ENCODE peak calls at places on chromosomes 5 and 9, in ten cellular contexts. L is kidney; O is brain microvascular endothelial cell; G is WERI-Rb-1; F is tibial artery; V is upper lobe of right lung; A is CD8-positive, alpha-beta T cell; K is OCI-LY7; U is K562; Y is testis. Z is an unnamed sample.

GRCh38 chr5:147517383-147517782 is 7.5 kb upstream of the DPYSL3 start:
- DNase-seq in L (no peak), O (no peak), G (no peak), F (no peak), V (no peak), A (no peak), K (no peak), U (no peak), Y (no peak), Z (no peak)

GRCh38 chr9:134284273-134284672 is 42.0 kb upstream of the RXRA start:
- DNase-seq in L (no peak), O (no peak), G (no peak), F (no peak), V (no peak), A (no peak), K (no peak), U (no peak), Y (no peak), Z (peak; percentile 72)

GRCh38 chr5:32450952-32451351 is 6.4 kb upstream of the ZFR start:
- DNase-seq in L (no peak), O (no peak), G (no peak), F (no peak), V (no peak), A (no peak), K (no peak), U (peak; percentile 49), Y (no peak), Z (no peak)

GRCh38 chr9:123216387-123216786 is 52.0 kb downstream of the STRBP start:
- DNase-seq in L (no peak), O (peak; percentile 32), G (no peak), F (no peak), V (no peak), A (no peak), K (no peak), U (no peak), Y (no peak), Z (no peak)

GRCh38 chr9:121322037-121322736 is 47.9 kb downstream of the STOM start:
- DNase-seq in L (no peak), O (peak; percentile 76), G (no peak), F (no peak), V (no peak), A (no peak), K (no peak), U (no peak), Y (no peak), Z (no peak)

GRCh38 chr5:109885205-109885604 is 195.5 kb downstream of the MAN2A1 start:
- DNase-seq in L (no peak), O (no peak), G (no peak), F (no peak), V (peak; percentile 60), A (no peak), K (no peak), U (no peak), Y (no peak), Z (no peak)

GRCh38 chr9:69898714-69899209 is 78.1 kb downstream of the CFAP95 start:
- DNase-seq in L (no peak), O (peak; percentile 74), G (no peak), F (no peak), V (no peak), A (no peak), K (no peak), U (no peak), Y (no peak), Z (no peak)

GRCh38 chr9:137422668-137423000 is 328 bp downstream of the EXD3 start:
- DNase-seq in L (peak; percentile 80), O (no peak), G (no peak), F (no peak), V (no peak), A (no peak), K (peak; percentile 48), U (peak; percentile 77), Y (no peak), Z (peak; percentile 31)

GRCh38 chr9:95268681-95269080 is 48.8 kb downstream of the FANCC start:
- DNase-seq in L (no peak), O (peak; percentile 22), G (peak; percentile 65), F (no peak), V (no peak), A (no peak), K (peak; percentile 24), U (peak; percentile 20), Y (peak; percentile 32), Z (no peak)

GRCh38 chr5:80191991-80192398 is 63.9 kb downstream of the SERINC5 start:
- DNase-seq in L (peak; percentile 82), O (no peak), G (no peak), F (no peak), V (no peak), A (no peak), K (peak; percentile 54), U (peak; percentile 52), Y (peak; percentile 54), Z (peak; percentile 73)

GRCh38 chr9:96523429-96523828 is 73.5 kb downstream of the HABP4 start:
- DNase-seq in L (no peak), O (peak; percentile 89), G (no peak), F (peak; percentile 78), V (no peak), A (no peak), K (no peak), U (no peak), Y (peak; percentile 68), Z (peak; percentile 44)

GRCh38 chr5:123111502-123111901 is 22.5 kb downstream of the PRDM6 start:
- DNase-seq in L (no peak), O (no peak), G (no peak), F (no peak), V (no peak), A (no peak), K (no peak), U (no peak), Y (no peak), Z (no peak)

GRCh38 chr9:88065609-88066008 is 72.7 kb downstream of the SPATA31C2 start:
- DNase-seq in L (no peak), O (no peak), G (no peak), F (no peak), V (no peak), A (no peak), K (no peak), U (no peak), Y (no peak), Z (no peak)

GRCh38 chr5:103346162-103346748 is 87.7 kb downstream of the MACIR start:
- DNase-seq in L (no peak), O (no peak), G (no peak), F (no peak), V (no peak), A (no peak), K (no peak), U (no peak), Y (no peak), Z (no peak)

GRCh38 chr9:84670801-84671153 is 1.2 kb downstream of the NTRK2 start:
- DNase-seq in L (no peak), O (no peak), G (no peak), F (no peak), V (no peak), A (no peak), K (no peak), U (no peak), Y (no peak), Z (no peak)
- H3K4me3 ChIP-seq in L (peak overlapping the region; percentile 78), O (no peak overlapping the region), G (no peak overlapping the region), F (peak overlapping the region; percentile 91), V (peak overlapping the region; percentile 44), A (no peak overlapping the region), K (no peak overlapping the region), U (no peak overlapping the region), Y (peak overlapping the region; percentile 57), Z (peak overlapping the region; percentile 69)

DNA sequence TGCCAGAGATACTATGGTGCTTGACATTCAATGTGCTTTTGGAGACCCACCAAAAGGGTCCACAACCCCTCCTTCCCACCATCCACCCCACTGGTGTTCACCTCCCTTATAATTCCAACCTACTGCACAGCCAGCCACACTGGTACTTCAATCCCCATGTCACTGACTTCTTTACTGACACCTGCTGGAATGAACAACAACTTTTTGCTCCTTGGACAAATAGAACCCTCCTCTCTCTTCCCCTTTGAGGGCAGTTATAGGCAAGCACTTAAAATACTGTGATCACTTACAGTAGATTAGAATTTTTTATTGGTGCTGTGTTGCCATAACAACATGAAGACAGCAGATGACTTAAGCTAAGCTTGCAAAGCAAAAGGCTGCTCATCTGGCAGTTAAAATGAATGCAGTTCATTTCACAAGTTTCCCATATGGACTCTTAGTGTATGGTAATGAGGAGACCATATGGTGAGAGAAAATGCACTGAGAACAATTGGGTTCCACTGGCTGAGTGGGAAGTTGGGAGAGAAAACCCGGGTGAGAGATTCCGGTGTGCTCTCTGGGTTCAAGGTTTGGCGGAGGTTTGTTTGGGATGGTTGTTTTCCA is 374.4 kb downstream of the EBF1 start:
- DNase-seq in L (no peak), O (no peak), G (no peak), F (no peak), V (no peak), A (no peak), K (peak; percentile 30), U (no peak), Y (no peak), Z (no peak)
- TF ChIP-seq CTCF in L (no peak), O (peak; percentile 18), G (peak; percentile 16), F (no peak), V (no peak), A (no peak), K (peak; percentile 46), U (peak; percentile 7), Y (no peak), Z (no peak)

DNA sequence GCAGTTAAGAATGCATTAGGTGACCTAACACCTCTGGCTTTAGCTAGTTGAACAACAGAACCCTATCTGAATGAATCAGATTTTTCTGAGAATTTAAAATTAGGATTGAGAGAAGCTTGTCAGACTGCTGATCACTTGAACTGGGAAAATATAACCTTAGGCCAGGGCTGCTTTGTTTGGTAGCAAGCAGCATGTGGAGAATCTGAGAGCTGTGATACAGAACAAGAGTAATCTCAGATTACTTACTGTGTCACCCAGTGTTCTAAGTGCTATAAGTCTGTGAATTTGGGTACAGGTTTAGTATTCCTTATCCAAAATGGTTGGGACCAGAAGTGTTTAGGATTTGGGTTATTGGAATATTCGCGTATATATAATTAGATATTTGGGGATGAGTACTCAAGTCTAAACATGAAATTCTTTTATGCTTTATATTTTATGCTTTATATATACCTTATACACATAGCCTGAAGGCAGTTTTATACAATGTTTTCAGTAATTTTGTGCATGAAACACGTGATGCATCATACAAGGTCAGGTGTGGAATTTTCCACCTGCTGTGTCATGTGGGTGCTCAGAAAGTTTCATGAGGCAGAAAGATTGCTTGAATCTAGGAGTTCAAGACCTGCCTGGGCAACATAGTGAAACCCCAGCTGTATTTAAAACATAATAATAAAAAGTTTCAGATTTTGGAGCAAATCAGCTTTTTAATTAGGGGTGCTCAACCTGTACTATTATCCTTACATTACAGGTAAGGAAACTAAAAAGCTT is 8.3 kb upstream of the CHD1 start:
- DNase-seq in L (no peak), O (no peak), G (no peak), F (no peak), V (no peak), A (no peak), K (no peak), U (no peak), Y (no peak), Z (no peak)
- H3K27ac ChIP-seq in L (no peak overlapping the region), O (no peak overlapping the region), G (no peak overlapping the region), F (no peak overlapping the region), V (no peak overlapping the region), A (no peak overlapping the region), K (no peak overlapping the region), U (no peak overlapping the region), Y (no peak overlapping the region), Z (peak overlapping the region; percentile 82)

GRCh38 chr5:173287086-173287485 is 41.1 kb downstream of the STC2 start:
- DNase-seq in L (peak; percentile 48), O (no peak), G (no peak), F (no peak), V (no peak), A (no peak), K (no peak), U (no peak), Y (no peak), Z (no peak)
- H3K4me3 ChIP-seq in L (no peak overlapping the region), O (no peak overlapping the region), G (no peak overlapping the region), F (no peak overlapping the region), V (no peak overlapping the region), A (no peak overlapping the region), K (no peak overlapping the region), U (no peak overlapping the region), Y (no peak overlapping the region), Z (no peak overlapping the region)

Z was measured in left ventricle myocardium inferior.